ENCODE peak calls at places on chromosome 21, in four cellular contexts. B is H1, P is IMR-90, D is mesendoderm. Q is an unnamed sample.
A peak's percentile ranks its signal among the peaks of the same experiment; 100 is the strongest.

GRCh38 chr21:39150316-39150715 is 32.9 kb downstream of the PSMG1 start:
- DNase-seq in B (no peak), P (no peak), D (no peak), Q (no peak)

GRCh38 chr21:14438204-14438603 is 55.3 kb upstream of the HSPA13 start:
- DNase-seq in B (no peak), P (no peak), D (no peak), Q (peak; percentile 8)

GRCh38 chr21:16137106-16137505 is 407.3 kb downstream of the USP25 start:
- DNase-seq in B (no peak), P (peak; percentile 8), D (no peak), Q (no peak)

GRCh38 chr21:29481641-29482040 is 182.9 kb downstream of the BACH1 start:
- DNase-seq in B (no peak), P (peak; percentile 73), D (no peak), Q (peak; percentile 12)

GRCh38 chr21:38905328-38905727 is 99.6 kb downstream of the ETS2 start:
- DNase-seq in B (no peak), P (no peak), D (no peak), Q (no peak)

GRCh38 chr21:29072873-29073221 is 601 bp downstream of the CCT8 start:
- DNase-seq in B (no peak), P (peak; percentile 38), D (peak; percentile 59), Q (peak; percentile 72)

GRCh38 chr21:26842976-26843911 is 2.0 kb downstream of the ADAMTS1 start:
- DNase-seq in B (peak; percentile 81), P (peak; percentile 96), D (peak; percentile 92), Q (peak; percentile 96)

GRCh38 chr21:31473685-31474345 is 129.8 kb upstream of the TIAM1 start:
- DNase-seq in B (no peak), P (no peak), D (peak; percentile 71), Q (no peak)

GRCh38 chr21:35048183-35048601 is 910 bp downstream of the RUNX1 start:
- DNase-seq in B (no peak), P (no peak), D (no peak), Q (peak; percentile 81)

GRCh38 chr21:43193651-43194302 is 25.0 kb downstream of the CRYAA start:
- DNase-seq in B (no peak), P (peak; percentile 89), D (no peak), Q (peak; percentile 89)

GRCh38 chr21:29678616-29679015 is 261.2 kb downstream of the GRIK1 start:
- DNase-seq in B (no peak), P (no peak), D (no peak), Q (no peak)

GRCh38 chr21:28089599-28090421 is 902.9 kb downstream of the LTN1 start:
- DNase-seq in B (no peak), P (no peak), D (peak; percentile 87), Q (no peak)

GRCh38 chr21:33042812-33043211 is 17.1 kb downstream of the OLIG2 start:
- DNase-seq in B (no peak), P (peak; percentile 97), D (no peak), Q (peak; percentile 80)

GRCh38 chr21:23152130-23152529 is 2153.9 kb downstream of the NCAM2 start:
- DNase-seq in B (no peak), P (no peak), D (no peak), Q (no peak)

GRCh38 chr21:38979271-38980196 is 173.8 kb downstream of the ETS2 start:
- DNase-seq in B (peak; percentile 52), P (peak; percentile 70), D (peak; percentile 84), Q (peak; percentile 89)

GRCh38 chr21:25513810-25514209 is 93.5 kb downstream of the MRPL39 start:
- DNase-seq in B (no peak), P (no peak), D (no peak), Q (no peak)

GRCh38 chr21:39441502-39442475 is 3.8 kb downstream of the LCA5L start:
- DNase-seq in B (no peak), P (peak; percentile 68), D (peak; percentile 68), Q (peak; percentile 67)

GRCh38 chr21:30996728-30997127 is 41.5 kb downstream of the KRTAP19-8 start:
- DNase-seq in B (no peak), P (no peak), D (peak; percentile 20), Q (no peak)

GRCh38 chr21:32645261-32646182 is 33.3 kb upstream of the CFAP298 start:
- DNase-seq in B (peak; percentile 85), P (no peak), D (peak; percentile 48), Q (no peak)

GRCh38 chr21:32974653-32975052 is 51.1 kb upstream of the OLIG2 start:
- DNase-seq in B (no peak), P (no peak), D (no peak), Q (no peak)

GRCh38 chr21:34962586-34963222 is 86.4 kb downstream of the RUNX1 start:
- DNase-seq in B (no peak), P (no peak), D (no peak), Q (peak; percentile 39)

GRCh38 chr21:39958731-39959130 is 91.5 kb downstream of the PCP4 start:
- DNase-seq in B (no peak), P (no peak), D (no peak), Q (no peak)

GRCh38 chr21:29441651-29442050 is 142.9 kb downstream of the BACH1 start:
- DNase-seq in B (no peak), P (no peak), D (no peak), Q (no peak)

GRCh38 chr21:28605138-28605537 is 387.5 kb downstream of the LTN1 start:
- DNase-seq in B (no peak), P (no peak), D (no peak), Q (no peak)

GRCh38 chr21:34524671-34525601 is 12.9 kb upstream of the KCNE1 start:
- DNase-seq in B (peak; percentile 71), P (peak; percentile 84), D (peak; percentile 89), Q (peak; percentile 74)

GRCh38 chr21:34881421-34881820 is 167.7 kb downstream of the RUNX1 start:
- DNase-seq in B (no peak), P (peak; percentile 84), D (no peak), Q (peak; percentile 65)

GRCh38 chr21:25385912-25386474 is 221.3 kb downstream of the MRPL39 start:
- DNase-seq in B (no peak), P (peak; percentile 77), D (peak; percentile 83), Q (peak; percentile 45)

GRCh38 chr21:8988696-8989095 is 1532.7 kb upstream of the TPTE start:
- DNase-seq in B (no peak), P (no peak), D (no peak), Q (no peak)

GRCh38 chr21:14526816-14527689 is 19.1 kb downstream of the SAMSN1 start:
- DNase-seq in B (no peak), P (no peak), D (no peak), Q (no peak)

GRCh38 chr21:27246741-27247140 is 279.9 kb upstream of the ADAMTS5 start:
- DNase-seq in B (no peak), P (peak; percentile 77), D (no peak), Q (peak; percentile 37)

GRCh38 chr21:31930001-31930400 is 57.2 kb downstream of the HUNK start:
- DNase-seq in B (no peak), P (no peak), D (no peak), Q (no peak)

GRCh38 chr21:28018741-28019669 is 973.7 kb downstream of the LTN1 start:
- DNase-seq in B (no peak), P (peak; percentile 5), D (no peak), Q (no peak)

GRCh38 chr21:17441370-17441769 is 71.5 kb upstream of the CXADR start:
- DNase-seq in B (no peak), P (peak; percentile 42), D (no peak), Q (no peak)

GRCh38 chr21:36209626-36210171 is 53.1 kb downstream of the DOP1B start:
- DNase-seq in B (peak; percentile 70), P (peak; percentile 82), D (peak; percentile 90), Q (peak; percentile 34)
- H2AK5ac ChIP-seq in B (no peak overlapping the region), P (peak overlapping the region; percentile 98), D (no peak overlapping the region), Q (peak overlapping the region; percentile 60)

GRCh38 chr21:37684115-37684493 is 232.2 kb downstream of the KCNJ6 start:
- DNase-seq in B (no peak), P (no peak), D (no peak), Q (no peak)

GRCh38 chr21:37682908-37683307 is 233.3 kb downstream of the KCNJ6 start:
- DNase-seq in B (no peak), P (no peak), D (no peak), Q (no peak)

GRCh38 chr21:37687001-37687400 is 229.3 kb downstream of the KCNJ6 start:
- DNase-seq in B (no peak), P (no peak), D (peak; percentile 35), Q (peak; percentile 52)

GRCh38 chr21:37683396-37684114 is 232.7 kb downstream of the KCNJ6 start:
- DNase-seq in B (no peak), P (no peak), D (no peak), Q (no peak)

DNA sequence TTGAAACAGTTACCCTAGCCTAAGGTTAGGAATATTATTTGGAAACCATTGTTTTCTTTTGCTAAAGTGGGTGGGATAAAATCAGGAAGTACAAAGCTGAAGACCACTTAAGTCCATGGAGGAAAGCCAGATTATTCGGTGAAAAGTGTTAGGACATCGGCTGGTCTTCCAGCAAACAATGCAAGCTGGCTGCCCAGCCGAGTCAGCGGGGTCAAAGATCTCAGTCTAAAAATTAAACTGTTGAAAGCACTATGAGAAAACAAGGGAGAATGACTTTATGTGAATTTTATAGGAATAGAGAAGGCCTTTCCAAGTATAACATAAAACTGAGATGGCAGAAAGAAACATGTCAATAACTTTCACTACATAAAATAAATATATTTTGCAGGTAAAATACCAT is 231.7 kb downstream of the KCNJ6 start:
- DNase-seq in B (no peak), P (no peak), D (no peak), Q (no peak)
- H3K18ac ChIP-seq in B (no peak overlapping the region), P (no peak overlapping the region), D (no peak overlapping the region), Q (no peak overlapping the region)

GRCh38 chr21:44432841-44433790 is 22.2 kb upstream of the LRRC3 start:
- DNase-seq in B (peak; percentile 33), P (no peak), D (no peak), Q (no peak)
- H2AK5ac ChIP-seq in B (no peak overlapping the region), P (no peak overlapping the region), D (no peak overlapping the region), Q (no peak overlapping the region)

GRCh38 chr21:36697473-36698159 is 1.3 kb upstream of the SIM2 start:
- DNase-seq in B (peak; percentile 78), P (no peak), D (peak; percentile 80), Q (no peak)
- H3K18ac ChIP-seq in B (no peak overlapping the region), P (no peak overlapping the region), D (no peak overlapping the region), Q (no peak overlapping the region)

DNA sequence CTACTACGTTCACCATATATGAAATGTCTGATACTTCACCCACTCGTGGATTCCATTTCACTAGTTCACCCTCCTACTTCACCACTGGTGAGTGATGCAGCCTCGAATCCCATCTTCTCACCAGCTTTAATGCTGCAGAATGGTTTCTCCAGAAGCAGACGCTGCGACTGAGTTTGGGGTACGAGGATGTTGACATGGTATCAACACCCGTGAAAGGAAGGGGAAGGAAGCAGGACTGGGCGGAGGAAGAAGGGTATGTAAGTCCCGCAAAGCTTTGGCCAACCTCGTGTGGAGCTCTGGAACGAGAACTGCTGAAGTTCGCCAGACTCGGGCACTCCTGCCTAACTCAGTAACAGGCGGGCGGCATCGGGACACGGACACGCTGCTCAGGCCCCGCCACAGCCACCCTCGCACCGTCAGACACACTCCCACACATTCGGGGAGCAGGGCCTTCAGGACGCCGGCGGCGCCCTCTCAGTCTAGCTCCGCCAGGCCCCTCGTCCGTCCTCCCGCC is 833 bp upstream of the DIP2A start:
- DNase-seq in B (no peak), P (peak; percentile 40), D (peak; percentile 66), Q (peak; percentile 66)
- H2AK5ac ChIP-seq in B (peak overlapping the region; percentile 89), P (peak overlapping the region; percentile 22), D (peak overlapping the region; percentile 76), Q (no peak overlapping the region)

GRCh38 chr21:41817228-41817627 is 50.4 kb upstream of the RIPK4 start:
- DNase-seq in B (peak; percentile 61), P (peak; percentile 83), D (peak; percentile 64), Q (peak; percentile 72)

GRCh38 chr21:41817877-41818855 is 51.3 kb upstream of the RIPK4 start:
- DNase-seq in B (no peak), P (no peak), D (no peak), Q (no peak)

GRCh38 chr21:41819236-41819855 is 52.5 kb upstream of the RIPK4 start:
- DNase-seq in B (no peak), P (no peak), D (no peak), Q (no peak)

GRCh38 chr21:41815652-41816582 is 49.1 kb upstream of the RIPK4 start:
- DNase-seq in B (no peak), P (no peak), D (no peak), Q (no peak)

GRCh38 chr21:41816583-41817165 is 49.8 kb upstream of the RIPK4 start:
- DNase-seq in B (peak; percentile 78), P (peak; percentile 46), D (peak; percentile 59), Q (peak; percentile 58)
- H3K18ac ChIP-seq in B (no peak overlapping the region), P (no peak overlapping the region), D (no peak overlapping the region), Q (no peak overlapping the region)